ENCODE peak calls at places on chromosome 14, in seven cellular contexts. E is left ventricle myocardium inferior; U is nucleus accumbens; I is stomach; T is neural crest cell; X is stimulated activated CD4-positive, alpha-beta T cell treated with anti-CD3 and anti-CD28 coated beads, Interleukin-4, amount 100 ng/mL, for 48 hours; Y is Ammon's horn. N is an unnamed sample.

GRCh38 chr14:104299993-104300761 is 161.8 kb downstream of the KIF26A start:
- DNase-seq in Y (no peak), E (peak; percentile 36), I (peak; percentile 62), U (no peak), X (no peak), T (no peak), N (no peak)

GRCh38 chr14:98210045-98210678 is 1061.8 kb downstream of the BCL11B start:
- DNase-seq in E (no peak), Y (no peak), I (no peak), T (no peak), U (no peak), X (peak; percentile 33), N (no peak)

GRCh38 chr14:61598980-61599379 is 96.3 kb upstream of the HIF1A start:
- DNase-seq in E (no peak), T (no peak), U (no peak), X (no peak), I (no peak), Y (no peak), N (no peak)

GRCh38 chr14:37384870-37385596 is 187.3 kb downstream of the MIPOL1 start:
- DNase-seq in U (no peak), X (no peak), T (no peak), E (no peak), I (no peak), Y (no peak), N (no peak)

GRCh38 chr14:98382662-98383061 is 889.3 kb downstream of the BCL11B start:
- DNase-seq in Y (no peak), U (no peak), T (no peak), I (no peak), X (no peak), E (no peak), N (no peak)

GRCh38 chr14:52377940-52378339 is 63.8 kb downstream of the PTGER2 start:
- DNase-seq in Y (no peak), E (no peak), T (no peak), X (no peak), I (no peak), U (no peak), N (no peak)

GRCh38 chr14:99175331-99176155 is 96.5 kb downstream of the BCL11B start:
- DNase-seq in T (no peak), I (peak; percentile 15), U (no peak), E (no peak), X (no peak), Y (no peak), N (no peak)

GRCh38 chr14:20631023-20631820 is 10.3 kb downstream of the OR6S1 start:
- DNase-seq in E (no peak), Y (no peak), X (peak; percentile 54), U (no peak), I (peak; percentile 39), T (peak; percentile 62), N (no peak)

GRCh38 chr14:61326847-61327246 is 5.5 kb downstream of the PRKCH start:
- DNase-seq in Y (peak; percentile 34), T (no peak), X (no peak), I (peak; percentile 46), E (peak; percentile 76), U (no peak), N (no peak)

GRCh38 chr14:51776102-51776894 is 84.1 kb upstream of the GNG2 start:
- DNase-seq in E (peak; percentile 25), T (peak; percentile 50), U (peak; percentile 2), Y (peak; percentile 82), I (no peak), X (peak; percentile 8), N (peak; percentile 40)

GRCh38 chr14:92472860-92473259 is 40.7 kb upstream of the RIN3 start:
- DNase-seq in E (no peak), Y (no peak), X (no peak), I (no peak), U (no peak), T (no peak), N (no peak)

GRCh38 chr14:101082036-101082435 is 178.5 kb upstream of the RTL1 start:
- DNase-seq in Y (no peak), X (no peak), I (peak; percentile 19), E (no peak), U (no peak), T (no peak), N (no peak)

GRCh38 chr14:61368061-61368710 is 46.8 kb downstream of the PRKCH start:
- DNase-seq in T (no peak), E (no peak), X (no peak), I (no peak), Y (no peak), U (no peak), N (no peak)

GRCh38 chr14:78519863-78520262 is 349.7 kb downstream of the NRXN3 start:
- DNase-seq in T (peak; percentile 68), Y (peak; percentile 17), E (no peak), I (no peak), X (peak; percentile 6), U (no peak), N (peak; percentile 20)

GRCh38 chr14:67831122-67831521 is 11.5 kb downstream of the RAD51B start:
- DNase-seq in T (no peak), X (no peak), U (no peak), E (no peak), Y (no peak), I (no peak), N (no peak)

GRCh38 chr14:25116607-25117006 is 66.7 kb upstream of the STXBP6 start:
- DNase-seq in Y (no peak), U (no peak), E (no peak), I (no peak), T (no peak), X (no peak), N (no peak)

GRCh38 chr14:50892255-50892654 is 20.4 kb downstream of the ABHD12B start:
- DNase-seq in E (no peak), Y (no peak), U (no peak), I (no peak), T (no peak), X (no peak), N (no peak)

GRCh38 chr14:102050625-102051024 is 36.2 kb downstream of the HSP90AA1 start:
- DNase-seq in X (no peak), E (no peak), Y (no peak), T (no peak), I (no peak), U (no peak), N (no peak)

GRCh38 chr14:99324291-99324690 is 52.3 kb upstream of the BCL11B start:
- DNase-seq in I (no peak), U (no peak), X (no peak), T (no peak), Y (no peak), E (no peak), N (no peak)

GRCh38 chr14:96201965-96202364 is 2.7 kb upstream of the BDKRB2 start:
- DNase-seq in X (no peak), U (no peak), Y (no peak), T (no peak), E (no peak), I (no peak), N (no peak)

GRCh38 chr14:89924224-89924623 is 30.3 kb downstream of the EFCAB11 start:
- DNase-seq in T (no peak), Y (peak; percentile 15), E (no peak), X (no peak), I (no peak), U (no peak), N (no peak)

GRCh38 chr14:103522028-103522581 is 525 bp downstream of the CKB start:
- DNase-seq in T (no peak), E (peak; percentile 35), X (no peak), I (no peak), Y (no peak), U (no peak), N (peak; percentile 32)

GRCh38 chr14:51627313-51627712 is 24.4 kb upstream of the FRMD6 start:
- DNase-seq in Y (no peak), I (no peak), T (no peak), E (no peak), X (no peak), U (no peak), N (no peak)

GRCh38 chr14:22976620-22977433 is 5.5 kb downstream of the AJUBA start:
- DNase-seq in E (no peak), I (peak; percentile 48), U (no peak), T (no peak), X (no peak), Y (no peak), N (no peak)

GRCh38 chr14:99793213-99794155 is at the start of gene EML1:
- DNase-seq in I (peak; percentile 83), T (peak; percentile 77), E (peak; percentile 82), X (peak; percentile 59), U (peak; percentile 49), Y (peak; percentile 91), N (peak; percentile 86)

GRCh38 chr14:89563503-89563902 is 146.5 kb upstream of the FOXN3 start:
- DNase-seq in T (no peak), X (no peak), E (no peak), U (no peak), Y (no peak), I (no peak), N (no peak)

GRCh38 chr14:106419432-106419831 is 893.0 kb downstream of the TMEM121 start:
- DNase-seq in T (no peak), U (no peak), E (no peak), X (no peak), Y (no peak), I (no peak), N (no peak)

GRCh38 chr14:104093366-104094055 is 8.0 kb downstream of the ASPG start:
- DNase-seq in X (no peak), Y (no peak), E (no peak), I (no peak), T (no peak), U (no peak), N (no peak)

GRCh38 chr14:50475460-50475859 is 56.9 kb downstream of the MAP4K5 start:
- DNase-seq in Y (no peak), U (no peak), T (no peak), X (no peak), E (no peak), I (no peak), N (no peak)